ENCODE peak calls at places on chromosome 1, in eight cellular contexts. O, K, Z, T, L, C, M and W are unnamed samples.
A peak's percentile ranks its signal among the peaks of the same experiment; 100 is the strongest.

GRCh38 chr1:236142358-236143103 is at the start of gene GPR137B:
- DNase-seq in C (no peak), O (peak; percentile 79), T (peak; percentile 82), L (no peak), Z (peak; percentile 74), K (no peak), M (no peak), W (peak; percentile 42)

GRCh38 chr1:234758851-234759250 is 148.9 kb upstream of the IRF2BP2 start:
- DNase-seq in M (no peak), C (no peak), Z (no peak), T (no peak), L (no peak), K (no peak), O (no peak), W (no peak)

GRCh38 chr1:222539951-222540597 is 7.8 kb downstream of the HHIPL2 start:
- DNase-seq in K (no peak), C (no peak), M (no peak), L (no peak), Z (no peak), T (peak; percentile 23), O (no peak), W (no peak)

GRCh38 chr1:205191617-205192016 is 19.9 kb downstream of the DSTYK start:
- DNase-seq in L (no peak), K (no peak), T (no peak), C (no peak), Z (peak; percentile 47), O (no peak), M (no peak), W (no peak)

GRCh38 chr1:160806109-160806665 is 10.2 kb downstream of the LY9 start:
- DNase-seq in M (no peak), L (no peak), Z (no peak), K (no peak), C (no peak), T (no peak), O (no peak), W (no peak)

GRCh38 chr1:171346866-171347265 is 32.9 kb downstream of the FMO4 start:
- DNase-seq in M (no peak), T (peak; percentile 35), K (no peak), L (no peak), O (no peak), Z (no peak), C (no peak), W (no peak)

GRCh38 chr1:45968941-45969666 is 163.3 kb downstream of the PIK3R3 start:
- DNase-seq in C (no peak), M (no peak), T (no peak), L (no peak), Z (no peak), K (no peak), O (no peak), W (no peak)

GRCh38 chr1:216903389-216903754 is 180.1 kb upstream of the ESRRG start:
- DNase-seq in M (no peak), C (no peak), Z (no peak), L (peak; percentile 50), K (peak; percentile 90), O (no peak), T (peak; percentile 1), W (no peak)

GRCh38 chr1:93801471-93801870 is 77.5 kb downstream of the DNTTIP2 start:
- DNase-seq in Z (no peak), L (peak; percentile 36), M (no peak), T (no peak), C (no peak), O (no peak), K (no peak), W (no peak)

GRCh38 chr1:106921186-106921585 is 135.3 kb upstream of the PRMT6 start:
- DNase-seq in Z (no peak), K (no peak), T (peak; percentile 45), O (no peak), M (no peak), L (no peak), C (no peak), W (no peak)

GRCh38 chr1:247451388-247452010 is 6.4 kb downstream of the OR2B11 start:
- DNase-seq in L (no peak), M (no peak), Z (no peak), C (no peak), O (no peak), T (no peak), K (no peak), W (no peak)

DNA sequence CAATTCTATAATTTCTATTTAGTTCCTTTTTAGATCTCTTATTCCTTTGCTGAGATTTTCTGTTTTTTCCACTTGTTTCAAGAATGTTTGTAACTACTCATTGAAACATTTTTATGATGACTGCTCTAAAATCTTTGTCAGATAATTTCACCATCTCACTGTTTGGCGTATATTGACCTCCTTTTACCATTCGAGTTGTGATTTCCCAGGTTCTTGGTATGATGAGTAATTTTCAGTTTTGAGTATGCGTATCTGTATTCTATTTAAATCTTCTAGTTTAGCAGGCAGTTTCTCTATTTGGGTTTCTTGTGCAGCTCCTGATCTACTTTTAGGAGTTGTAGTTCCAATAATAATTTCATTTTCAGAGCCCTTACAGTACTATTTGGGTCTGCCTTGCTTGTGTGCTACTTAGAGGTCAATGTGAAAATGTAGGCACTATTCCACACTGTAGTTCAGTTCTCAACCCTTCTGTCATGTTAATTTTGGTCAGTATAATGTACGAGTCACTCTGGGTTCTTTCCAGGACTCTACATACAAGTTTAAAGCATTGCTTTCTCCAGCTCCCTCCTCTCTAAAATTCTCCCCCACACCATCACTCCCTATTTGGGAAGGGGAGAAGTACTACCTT is 115.5 kb downstream of the ACBD6 start:
- DNase-seq in Z (no peak), C (no peak), T (no peak), K (no peak), O (no peak), M (no peak), L (no peak), W (no peak)
- H3K9me3 ChIP-seq in Z (peaks cover 9% of the 10 kb centered on the region), C (peaks cover 36% of the 10 kb centered on the region), T (no peaks in the 10 kb centered on the region), K (peaks cover 4% of the 10 kb centered on the region), O (no peaks in the 10 kb centered on the region), M (peaks cover 33% of the 10 kb centered on the region), L (peaks cover 6% of the 10 kb centered on the region), W (peaks cover 13% of the 10 kb centered on the region)

GRCh38 chr1:18238190-18238589 is 130.6 kb downstream of the IGSF21 start:
- DNase-seq in C (no peak), O (no peak), T (no peak), L (no peak), K (no peak), M (no peak), Z (no peak), W (no peak)
- H3K27ac ChIP-seq in C (no peak overlapping the region), O (no peak overlapping the region), T (no peak overlapping the region), L (no peak overlapping the region), K (no peak overlapping the region), M (no peak overlapping the region), Z (no peak overlapping the region), W (no peak overlapping the region)

GRCh38 chr1:155966750-155967149 is 11.6 kb downstream of the ARHGEF2 start:
- DNase-seq in K (no peak), O (no peak), T (no peak), C (no peak), Z (no peak), M (no peak), L (no peak), W (no peak)
- H3K4me3 ChIP-seq in K (no peak overlapping the region), O (no peak overlapping the region), T (no peak overlapping the region), C (no peak overlapping the region), Z (no peak overlapping the region), M (no peak overlapping the region), L (no peak overlapping the region), W (no peak overlapping the region)

DNA sequence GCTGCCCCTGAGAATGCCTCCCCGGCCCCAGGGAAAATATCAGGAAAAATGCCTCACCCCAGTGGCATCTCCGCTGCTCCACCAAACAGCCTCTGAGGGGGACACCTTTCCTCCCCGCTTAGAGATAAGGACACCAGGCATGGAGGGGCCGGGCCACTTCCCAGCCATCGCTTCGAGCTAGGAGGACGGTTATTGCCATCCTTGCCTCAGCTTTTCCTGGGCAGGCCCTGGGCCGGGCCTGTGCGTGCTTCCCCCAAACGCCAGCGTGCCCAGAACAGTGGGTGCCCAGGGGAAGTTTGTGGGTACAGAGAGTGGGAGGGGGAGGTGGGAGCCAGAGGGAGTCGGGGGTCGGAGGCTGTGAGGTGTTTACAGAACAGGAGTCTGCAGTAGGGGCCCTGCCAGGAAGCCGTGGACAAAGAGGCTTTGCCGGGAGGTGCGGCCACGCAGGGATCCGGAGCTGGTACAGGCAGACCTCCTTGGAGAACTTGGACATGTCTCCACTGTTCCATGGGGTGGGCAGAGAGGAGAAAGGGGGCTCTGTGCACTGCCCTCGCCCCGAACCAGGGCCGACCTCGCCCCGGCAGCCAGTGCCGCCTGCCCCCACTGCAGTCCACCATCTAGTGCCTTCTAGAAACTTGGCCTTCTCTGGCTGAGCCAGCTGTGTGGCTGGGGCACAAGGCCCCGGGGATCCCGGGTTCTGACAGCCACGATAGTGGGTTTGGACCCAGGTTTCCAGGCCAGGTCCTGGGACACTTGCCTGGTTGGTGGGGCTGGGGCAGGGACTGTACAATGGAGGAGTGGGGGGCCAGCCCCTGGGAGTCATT is 33.5 kb upstream of the TTC34 start:
- DNase-seq in O (peak; percentile 64), Z (no peak), C (no peak), T (no peak), L (no peak), K (no peak), M (no peak), W (peak; percentile 70)
- H3K9me3 ChIP-seq in O (no peaks in the 10 kb centered on the region), Z (peaks cover 8% of the 10 kb centered on the region), C (no peaks in the 10 kb centered on the region), T (no peaks in the 10 kb centered on the region), L (peaks cover 82% of the 10 kb centered on the region), K (peaks cover 16% of the 10 kb centered on the region), M (no peaks in the 10 kb centered on the region), W (no peaks in the 10 kb centered on the region)

DNA sequence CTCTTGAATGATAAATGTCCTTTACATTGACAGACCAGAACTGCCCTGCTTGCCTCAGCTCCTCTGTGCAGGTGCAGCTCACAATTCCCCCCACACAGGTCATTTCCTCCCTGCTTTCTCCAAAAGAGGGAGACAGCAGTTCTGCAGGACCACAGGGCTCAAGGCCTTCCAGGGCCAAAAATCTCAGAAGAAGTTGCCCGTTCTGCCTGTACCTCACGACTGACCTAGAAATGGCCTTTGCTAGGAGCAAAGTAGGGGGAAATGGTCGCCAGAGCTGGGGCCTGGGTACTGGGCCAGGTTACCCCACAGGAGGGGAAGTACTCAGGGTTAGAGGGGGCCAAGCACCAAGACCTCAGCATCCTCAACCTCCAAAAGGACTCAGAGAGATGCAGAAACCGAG is 11.1 kb downstream of the RNU1-2 start:
- DNase-seq in M (no peak), O (no peak), Z (no peak), C (peak; percentile 62), T (no peak), L (no peak), K (no peak), W (no peak)
- H3K27ac ChIP-seq in M (no peak overlapping the region), O (no peak overlapping the region), Z (no peak overlapping the region), C (no peak overlapping the region), T (no peak overlapping the region), L (no peak overlapping the region), K (no peak overlapping the region), W (no peak overlapping the region)

GRCh38 chr1:201113451-201114244 is 1.4 kb upstream of the CACNA1S start:
- DNase-seq in K (no peak), O (no peak), M (no peak), Z (no peak), L (no peak), C (no peak), T (no peak), W (no peak)
- H3K4me3 ChIP-seq in K (no peak overlapping the region), O (no peak overlapping the region), M (peak overlapping the region; percentile 65), Z (no peak overlapping the region), L (peak overlapping the region; percentile 35), C (peak overlapping the region; percentile 52), T (peak overlapping the region; percentile 75), W (peak overlapping the region; percentile 38)